ENCODE peak calls at places on chromosomes 12 and 14, in five cellular contexts. One of them, this sample, is unnamed.

GRCh38 chr14:103108749-103109207 is 14.3 kb downstream of the EXOC3L4 start:
- DNase-seq in AG20443: peak
- DNase-seq in SW480: peak
- DNase-seq in psoas muscle: peak
- DNase-seq in effector CD4-positive, alpha-beta T cell: no peak
- DNase-seq in this sample: no peak

GRCh38 chr14:67557118-67557517 is 24.0 kb downstream of the PLEKHH1 start:
- DNase-seq in effector CD4-positive, alpha-beta T cell: no peak
- DNase-seq in SW480: peak
- DNase-seq in psoas muscle: peak
- DNase-seq in AG20443: peak
- DNase-seq in this sample: no peak

GRCh38 chr14:22887260-22887989 is 4.4 kb downstream of the REM2 start:
- DNase-seq in AG20443: peak
- DNase-seq in SW480: peak
- DNase-seq in psoas muscle: no peak
- DNase-seq in effector CD4-positive, alpha-beta T cell: peak
- DNase-seq in this sample: peak

GRCh38 chr14:57169901-57170300 is 98.8 kb downstream of the EXOC5 start:
- DNase-seq in AG20443: no peak
- DNase-seq in SW480: no peak
- DNase-seq in effector CD4-positive, alpha-beta T cell: no peak
- DNase-seq in psoas muscle: no peak
- DNase-seq in this sample: no peak

GRCh38 chr12:108700833-108701450 is 30.4 kb downstream of the CORO1C start:
- DNase-seq in AG20443: no peak
- DNase-seq in SW480: no peak
- DNase-seq in psoas muscle: no peak
- DNase-seq in effector CD4-positive, alpha-beta T cell: no peak
- DNase-seq in this sample: no peak

GRCh38 chr12:127548123-127548553 is 718.8 kb upstream of the TMEM132C start:
- DNase-seq in AG20443: peak
- DNase-seq in SW480: peak
- DNase-seq in psoas muscle: no peak
- DNase-seq in effector CD4-positive, alpha-beta T cell: no peak
- DNase-seq in this sample: no peak

GRCh38 chr12:106039242-106039641 is 99.5 kb downstream of the NUAK1 start:
- DNase-seq in AG20443: no peak
- DNase-seq in effector CD4-positive, alpha-beta T cell: no peak
- DNase-seq in psoas muscle: peak
- DNase-seq in SW480: no peak
- DNase-seq in this sample: no peak

GRCh38 chr12:126974779-126975178 is 1292.2 kb upstream of the TMEM132C start:
- DNase-seq in effector CD4-positive, alpha-beta T cell: no peak
- DNase-seq in AG20443: no peak
- DNase-seq in psoas muscle: no peak
- DNase-seq in SW480: no peak
- DNase-seq in this sample: no peak

GRCh38 chr12:26188132-26188531 is 7.2 kb upstream of the SSPN start:
- DNase-seq in psoas muscle: no peak
- DNase-seq in effector CD4-positive, alpha-beta T cell: no peak
- DNase-seq in SW480: no peak
- DNase-seq in AG20443: peak
- DNase-seq in this sample: no peak

GRCh38 chr14:91323671-91324605 is 79.4 kb upstream of the GPR68 start:
- DNase-seq in psoas muscle: peak
- DNase-seq in AG20443: peak
- DNase-seq in effector CD4-positive, alpha-beta T cell: peak
- DNase-seq in SW480: peak
- DNase-seq in this sample: peak

GRCh38 chr12:124001343-124001742 is 28.3 kb downstream of the ZNF664 start:
- DNase-seq in AG20443: no peak
- DNase-seq in psoas muscle: no peak
- DNase-seq in effector CD4-positive, alpha-beta T cell: no peak
- DNase-seq in SW480: no peak
- DNase-seq in this sample: no peak